ENCODE peak calls at places on chromosomes 12 and 14, in eight cellular contexts. J is EH; F is substantia nigra; Z is ELR; B is fibroblast of mammary gland; D is CD4-positive, alpha-beta T cell; A is NCI-H1417; L is activated CD4-positive, alpha-beta T cell treated with anti-CD3 and anti-CD28 coated beads for 24 hours. T is an unnamed sample.

GRCh38 chr12:123398918-123399617 is 15.1 kb downstream of the KMT5A start:
- DNase-seq in F (no peak), L (no peak), D (no peak), J (no peak), Z (no peak), B (no peak), A (no peak), T (no peak)

GRCh38 chr12:62760779-62761178 is 174.2 kb downstream of the PPM1H start:
- DNase-seq in F (no peak), D (no peak), B (peak), L (no peak), J (no peak), A (no peak), Z (no peak), T (no peak)

GRCh38 chr12:96770239-96770780 is 136.7 kb upstream of the NEDD1 start:
- DNase-seq in Z (peak), A (peak), F (no peak), D (no peak), J (peak), L (no peak), B (no peak), T (no peak)

GRCh38 chr12:13230500-13230899 is 34.0 kb downstream of the EMP1 start:
- DNase-seq in B (peak), J (peak), L (no peak), D (no peak), F (no peak), Z (no peak), A (no peak), T (no peak)

GRCh38 chr12:20058068-20058467 is 310.3 kb upstream of the PDE3A start:
- DNase-seq in D (no peak), Z (no peak), F (no peak), L (no peak), A (no peak), B (no peak), J (no peak), T (no peak)

GRCh38 chr12:85278598-85279448 is 1.2 kb upstream of the ALX1 start:
- DNase-seq in D (no peak), F (no peak), B (no peak), L (no peak), J (no peak), A (no peak), Z (no peak), T (no peak)

GRCh38 chr12:32158525-32158924 is 51.9 kb downstream of the BICD1 start:
- DNase-seq in A (no peak), J (no peak), B (no peak), D (no peak), L (no peak), F (no peak), Z (no peak), T (no peak)

GRCh38 chr12:67909681-67910080 is 79.6 kb upstream of the IFNG-AS1 start:
- DNase-seq in L (no peak), Z (peak), F (no peak), D (no peak), B (no peak), A (no peak), J (no peak), T (no peak)

GRCh38 chr12:9634177-9634803 is 26.6 kb upstream of the KLRB1 start:
- DNase-seq in L (peak), Z (peak), J (peak), B (peak), A (peak), F (no peak), D (peak), T (peak)

GRCh38 chr12:1532367-1532752 is 62.0 kb downstream of the FBXL14 start:
- DNase-seq in A (no peak), Z (peak), B (no peak), J (no peak), F (no peak), L (no peak), D (no peak), T (no peak)

GRCh38 chr12:1914116-1914911 is 4.1 kb downstream of the CACNA2D4 start:
- DNase-seq in A (no peak), Z (no peak), F (no peak), J (no peak), L (no peak), D (no peak), B (no peak), T (no peak)

GRCh38 chr12:3252416-3252815 is 175.2 kb downstream of the TSPAN9 start:
- DNase-seq in A (no peak), J (no peak), Z (no peak), D (no peak), B (peak), L (no peak), F (no peak), T (no peak)

GRCh38 chr12:23139026-23139425 is 514.1 kb downstream of the ETNK1 start:
- DNase-seq in L (no peak), A (no peak), B (peak), F (no peak), D (no peak), J (no peak), Z (peak), T (no peak)

GRCh38 chr12:68967036-68967435 is 34.1 kb upstream of the CPM start:
- DNase-seq in B (no peak), F (no peak), J (no peak), A (no peak), D (no peak), L (no peak), Z (no peak), T (no peak)

GRCh38 chr12:52267266-52267665 is 7.2 kb upstream of the KRT86 start:
- DNase-seq in D (no peak), A (no peak), Z (no peak), J (no peak), B (no peak), F (no peak), L (no peak), T (no peak)

GRCh38 chr12:120104924-120105323 is 11.6 kb downstream of the RAB35 start:
- DNase-seq in A (no peak), F (no peak), D (no peak), J (no peak), B (no peak), L (no peak), Z (no peak), T (no peak)

GRCh38 chr14:35385042-35385839 is 19.3 kb downstream of the NFKBIA start:
- DNase-seq in L (no peak), D (no peak), B (peak), J (peak), Z (peak), A (peak), F (no peak), T (no peak)

GRCh38 chr12:38761636-38762342 is 143.6 kb downstream of the CPNE8 start:
- DNase-seq in D (no peak), B (no peak), A (no peak), F (no peak), J (no peak), L (no peak), Z (no peak), T (no peak)

GRCh38 chr12:64824500-64825142 is at the start of gene TBC1D30:
- DNase-seq in F (no peak), B (no peak), Z (peak), J (peak), D (no peak), L (no peak), A (peak), T (no peak)

GRCh38 chr12:54191126-54191525 is 2.3 kb upstream of the SMUG1 start:
- DNase-seq in D (no peak), F (no peak), A (no peak), L (no peak), B (no peak), Z (peak), J (peak), T (no peak)

GRCh38 chr12:47758834-47759690 is at the start of gene RAPGEF3:
- DNase-seq in B (peak), J (peak), A (peak), F (peak), L (peak), D (peak), Z (peak), T (peak)

GRCh38 chr12:4423528-4424195 is 22.0 kb downstream of the FGF6 start:
- DNase-seq in D (no peak), F (no peak), Z (no peak), J (no peak), L (no peak), A (no peak), B (no peak), T (no peak)

GRCh38 chr12:128695697-128696096 is 128.1 kb downstream of the SLC15A4 start:
- DNase-seq in J (no peak), B (no peak), A (no peak), D (no peak), Z (no peak), L (no peak), F (no peak), T (no peak)

T was measured in NCI-H1048.